ENCODE peak calls at places on chromosome 18, in five cellular contexts. W, X, L, Z and D are unnamed samples.

GRCh38 chr18:31513189-31513907 is 15.4 kb downstream of the DSG2 start:
- DNase-seq in W (no peak), X (no peak), L (no peak), Z (no peak), D (no peak)

GRCh38 chr18:25147878-25148488 is 204.0 kb downstream of the ZNF521 start:
- DNase-seq in W (no peak), X (no peak), L (no peak), Z (no peak), D (no peak)

GRCh38 chr18:8322486-8322885 is 286.8 kb upstream of the RAB12 start:
- DNase-seq in W (no peak), X (no peak), L (no peak), Z (no peak), D (no peak)

GRCh38 chr18:54726143-54726542 is 102.1 kb upstream of the RAB27B start:
- DNase-seq in W (no peak), X (no peak), L (no peak), Z (no peak), D (no peak)

GRCh38 chr18:27942706-27943105 is 234.2 kb downstream of the CDH2 start:
- DNase-seq in W (no peak), X (no peak), L (no peak), Z (no peak), D (no peak)

GRCh38 chr18:63540131-63540530 is 2.0 kb upstream of the SERPINB12 start:
- DNase-seq in W (no peak), X (no peak), L (no peak), Z (no peak), D (no peak)

GRCh38 chr18:60962629-60963028 is 370.6 kb upstream of the CDH20 start:
- DNase-seq in W (no peak), X (no peak), L (no peak), Z (no peak), D (no peak)

GRCh38 chr18:13219012-13219396 is 444 bp downstream of the LDLRAD4 start:
- DNase-seq in W (no peak), X (no peak), L (no peak), Z (no peak), D (no peak)

GRCh38 chr18:3468833-3469232 is 18.9 kb downstream of the TGIF1 start:
- DNase-seq in W (no peak), X (no peak), L (no peak), Z (no peak), D (no peak)
- TF ChIP-seq CTCF in W (no peak), X (no peak), L (no peak), Z (no peak), D (no peak)

GRCh38 chr18:34729264-34729663 is 19.2 kb downstream of the DTNA start:
- DNase-seq in W (no peak), X (no peak), L (no peak), Z (no peak), D (no peak)
- TF ChIP-seq CTCF in W (peak), X (peak), L (peak), Z (peak), D (peak)

GRCh38 chr18:57052173-57052572 is 94.7 kb upstream of the BOD1L2 start:
- DNase-seq in W (no peak), X (no peak), L (no peak), Z (no peak), D (no peak)
- TF ChIP-seq CTCF in W (no peak), X (no peak), L (no peak), Z (no peak), D (peak)

DNA sequence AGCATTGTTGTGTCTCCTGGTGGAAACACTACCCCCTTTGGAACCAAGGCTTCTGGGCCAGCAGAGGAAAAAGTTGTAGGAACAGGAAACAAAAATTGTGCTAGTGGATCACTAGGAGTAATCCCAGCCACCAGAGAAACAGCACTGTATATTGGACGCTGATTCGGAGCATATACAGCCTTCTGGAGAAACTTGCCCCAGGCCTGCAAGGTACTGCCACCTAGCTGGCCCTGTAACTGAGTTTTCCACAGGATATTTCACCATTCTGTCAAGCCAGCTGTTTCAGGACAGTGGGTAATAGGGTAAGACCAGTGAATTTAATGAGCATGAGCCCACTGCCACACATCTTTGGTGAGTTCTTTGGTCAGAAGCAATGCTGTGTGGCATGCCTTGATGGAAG is 25.1 kb upstream of the EMILIN2 start:
- DNase-seq in W (no peak), X (no peak), L (no peak), Z (no peak), D (no peak)
- TF ChIP-seq CTCF in W (no peak), X (no peak), L (no peak), Z (no peak), D (no peak)

DNA sequence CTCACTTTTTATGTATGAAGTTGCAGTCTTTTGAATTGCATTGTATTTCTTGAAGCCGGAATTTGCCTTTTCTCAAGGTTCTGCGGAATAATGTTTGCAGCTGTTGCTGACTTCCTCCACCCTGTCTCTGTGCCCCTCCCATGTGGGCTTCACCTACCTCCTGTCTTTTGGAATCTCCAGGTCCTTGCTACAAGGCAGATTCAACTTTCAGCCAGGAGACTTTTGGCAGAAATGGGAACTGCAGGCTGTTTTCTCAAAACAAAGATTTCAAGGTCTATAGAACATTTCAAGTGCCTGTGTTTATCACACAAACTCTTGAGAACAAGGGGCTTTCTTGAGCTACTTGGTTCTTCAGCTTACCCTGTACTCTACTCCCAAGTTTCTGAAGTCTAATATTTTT is 25.6 kb downstream of the ZNF236 start:
- DNase-seq in W (no peak), X (no peak), L (no peak), Z (no peak), D (no peak)
- TF ChIP-seq CTCF in W (no peak), X (no peak), L (no peak), Z (no peak), D (no peak)

DNA sequence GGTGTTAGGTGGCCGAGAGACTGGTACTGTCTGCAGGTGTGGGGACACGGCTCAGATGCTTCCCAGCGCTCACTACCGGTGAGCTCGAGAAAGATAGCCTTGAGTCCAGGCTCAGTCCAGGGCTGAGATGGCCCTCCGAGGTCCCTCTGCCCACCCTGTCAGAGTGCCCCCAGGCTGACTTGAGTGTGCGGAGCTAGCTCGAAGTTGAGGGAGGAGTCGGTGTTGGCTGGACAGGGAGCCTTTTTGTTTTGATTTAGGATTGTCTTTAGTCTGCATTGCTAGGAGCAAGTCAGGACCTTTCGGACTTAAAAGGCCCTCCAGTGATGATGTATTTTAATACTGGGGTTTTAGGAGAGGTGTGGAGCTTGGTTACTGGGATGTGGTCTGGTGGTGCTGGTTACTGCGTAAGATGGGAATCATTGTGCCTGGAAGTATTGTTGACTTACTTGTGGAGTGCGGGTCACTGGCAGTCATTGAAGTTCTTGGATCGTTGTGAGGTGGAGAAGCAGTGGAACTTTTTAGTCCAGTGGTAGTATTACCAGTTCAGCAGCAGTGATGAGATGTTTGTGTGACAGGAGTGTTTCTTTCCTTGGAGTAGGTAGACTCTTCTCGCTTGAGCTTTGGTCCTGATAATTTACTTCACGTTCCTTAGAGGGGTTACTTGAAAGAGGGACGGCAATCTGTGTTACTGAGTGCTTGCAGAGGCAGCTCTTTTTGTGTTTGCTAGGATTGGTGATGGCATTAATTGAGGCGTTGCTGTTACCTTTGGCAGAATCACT is 624 bp downstream of the KIAA1328 start:
- DNase-seq in W (no peak), X (no peak), L (no peak), Z (peak), D (no peak)
- TF ChIP-seq CTCF in W (no peak), X (no peak), L (no peak), Z (no peak), D (no peak)

DNA sequence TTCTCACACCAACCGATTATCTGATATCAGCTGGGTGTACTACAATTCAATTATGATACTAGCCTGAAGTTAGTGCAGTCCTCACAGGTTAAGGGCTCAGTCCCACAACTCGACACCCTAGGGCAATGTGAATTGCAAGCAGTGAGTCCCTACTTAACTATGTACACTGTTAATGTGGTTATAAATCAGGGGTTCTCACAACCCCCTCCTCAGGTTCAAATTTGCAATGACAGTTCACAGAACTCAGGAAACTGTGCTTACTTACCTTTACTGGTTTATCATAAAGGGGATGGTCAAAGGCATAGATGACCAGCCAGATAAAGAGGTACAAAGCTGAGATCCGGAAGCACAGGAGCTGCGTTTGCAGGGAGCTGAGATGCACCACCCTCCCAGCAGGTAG is 1379.1 kb upstream of the CDH2 start:
- DNase-seq in W (no peak), X (no peak), L (no peak), Z (no peak), D (no peak)
- TF ChIP-seq CTCF in W (no peak), X (no peak), L (no peak), Z (no peak), D (no peak)

GRCh38 chr18:48573632-48574293 is 34.9 kb downstream of the CTIF start:
- DNase-seq in W (no peak), X (peak), L (no peak), Z (no peak), D (no peak)
- TF ChIP-seq CTCF in W (no peak), X (no peak), L (no peak), Z (no peak), D (no peak)

GRCh38 chr18:24111936-24112335 is 26.9 kb upstream of the CABYR start:
- DNase-seq in W (no peak), X (no peak), L (no peak), Z (no peak), D (peak)
- TF ChIP-seq CTCF in W (no peak), X (no peak), L (no peak), Z (no peak), D (no peak)